ENCODE peak calls at places on chromosomes 12 and 14, in four cellular contexts. K is K562, X is A549, W is HepG2. B is an unnamed sample.
A peak's percentile ranks its signal among the peaks of the same experiment; 100 is the strongest.

GRCh38 chr12:67483871-67484554 is 164.5 kb upstream of the DYRK2 start:
- DNase-seq in K (no peak), X (no peak), W (no peak), B (peak; percentile 19)

GRCh38 chr12:43396671-43397070 is 155.3 kb downstream of the ADAMTS20 start:
- DNase-seq in W (no peak), X (no peak), K (no peak), B (no peak)

GRCh38 chr12:65294863-65295262 is 16.4 kb downstream of the MSRB3 start:
- DNase-seq in W (no peak), X (no peak), K (no peak), B (no peak)

GRCh38 chr12:43180242-43180641 is 371.8 kb downstream of the ADAMTS20 start:
- DNase-seq in W (no peak), X (no peak), K (no peak), B (no peak)

GRCh38 chr12:24562761-24563392 is 386.0 kb downstream of the BCAT1 start:
- DNase-seq in K (no peak), W (no peak), X (peak; percentile 12), B (no peak)

GRCh38 chr12:95202691-95203476 is 14.4 kb downstream of the FGD6 start:
- DNase-seq in K (no peak), X (no peak), W (no peak), B (no peak)

GRCh38 chr12:32863128-32863527 is 33.4 kb downstream of the PKP2 start:
- DNase-seq in W (no peak), K (no peak), X (no peak), B (no peak)

GRCh38 chr12:15146585-15146984 is 74.6 kb downstream of the RERG start:
- DNase-seq in W (no peak), K (no peak), X (no peak), B (no peak)

GRCh38 chr12:74897425-74898211 is 312.0 kb downstream of the KCNC2 start:
- DNase-seq in K (no peak), W (no peak), X (no peak), B (no peak)

GRCh38 chr12:114682920-114683708 is 861 bp downstream of the TBX3 start:
- DNase-seq in X (peak; percentile 49), K (no peak), W (no peak), B (no peak)

GRCh38 chr12:39764944-39765560 is 145.4 kb upstream of the ABCD2 start:
- DNase-seq in X (peak; percentile 28), K (peak; percentile 30), W (peak; percentile 12), B (no peak)

GRCh38 chr12:46492471-46493351 is 120.1 kb upstream of the SLC38A2 start:
- DNase-seq in X (peak; percentile 74), K (no peak), W (peak; percentile 100), B (no peak)

GRCh38 chr14:98162829-98163228 is 1109.2 kb downstream of the BCL11B start:
- DNase-seq in W (no peak), X (no peak), K (no peak), B (no peak)

GRCh38 chr12:27305673-27306504 is 26.7 kb upstream of the BMAL2 start:
- DNase-seq in X (peak; percentile 15), W (peak; percentile 28), K (no peak), B (no peak)

GRCh38 chr14:72545411-72546311 is 348.2 kb downstream of the DPF3 start:
- DNase-seq in W (no peak), X (no peak), K (no peak), B (no peak)

GRCh38 chr12:113955109-113955970 is 10.8 kb downstream of the RBM19 start:
- DNase-seq in K (no peak), X (peak; percentile 73), W (peak; percentile 49), B (no peak)

GRCh38 chr12:75550906-75551305 is 39.5 kb upstream of the KRR1 start:
- DNase-seq in X (no peak), K (no peak), W (no peak), B (no peak)

GRCh38 chr14:34322940-34323418 is 139.1 kb downstream of the SPTSSA start:
- DNase-seq in X (peak; percentile 59), K (peak; percentile 51), W (peak; percentile 87), B (no peak)

GRCh38 chr14:88452231-88452630 is 66.8 kb downstream of the SPATA7 start:
- DNase-seq in X (no peak), K (no peak), W (no peak), B (no peak)

GRCh38 chr14:58944226-58944769 is 244.2 kb upstream of the DAAM1 start:
- DNase-seq in W (no peak), X (no peak), K (no peak), B (no peak)

GRCh38 chr12:57319678-57320469 is 68.9 kb upstream of the STAC3 start:
- DNase-seq in K (peak; percentile 18), W (no peak), X (no peak), B (no peak)

GRCh38 chr14:101918125-101918989 is 46.0 kb upstream of the DYNC1H1 start:
- DNase-seq in K (peak; percentile 17), X (no peak), W (no peak), B (peak; percentile 8)

GRCh38 chr14:71204231-71204630 is 297.0 kb downstream of the PCNX1 start:
- DNase-seq in W (no peak), K (no peak), X (no peak), B (no peak)

GRCh38 chr12:47867496-47867941 is 37.3 kb downstream of the VDR start:
- DNase-seq in X (no peak), W (no peak), K (peak; percentile 71), B (no peak)
- TF ChIP-seq SMC3 in X (no peak), W (no peak), K (no peak), B (no peak)

GRCh38 chr14:81208489-81208888 is 12.3 kb downstream of the GTF2A1 start:
- DNase-seq in W (no peak), K (no peak), X (no peak), B (no peak)
- TF ChIP-seq HDAC2 in W (no peak), K (no peak), X (no peak), B (no peak)

GRCh38 chr14:100150932-100151587 is 8.4 kb downstream of the DEGS2 start:
- DNase-seq in X (no peak), K (no peak), W (no peak), B (no peak)
- TF ChIP-seq SMC3 in X (no peak), K (no peak), W (no peak), B (no peak)

GRCh38 chr14:68508581-68508980 is 284.3 kb downstream of the ZFP36L1 start:
- DNase-seq in X (no peak), K (no peak), W (no peak), B (no peak)

GRCh38 chr14:68509188-68509953 is 283.5 kb downstream of the ZFP36L1 start:
- DNase-seq in K (no peak), W (no peak), X (no peak), B (no peak)

GRCh38 chr14:68506021-68506644 is 286.7 kb downstream of the ZFP36L1 start:
- DNase-seq in K (no peak), W (no peak), X (no peak), B (no peak)

GRCh38 chr14:68506645-68507405 is 286.0 kb downstream of the ZFP36L1 start:
- DNase-seq in W (no peak), X (no peak), K (no peak), B (peak; percentile 96)

GRCh38 chr14:68507544-68508081 is 285.3 kb downstream of the ZFP36L1 start:
- DNase-seq in X (no peak), W (no peak), K (no peak), B (no peak)
- TF ChIP-seq HDAC2 in X (no peak), W (no peak), K (no peak), B (no peak)

GRCh38 chr12:31117203-31118011 is 43.7 kb downstream of the DDX11 start:
- DNase-seq in W (peak; percentile 12), X (peak; percentile 76), K (peak; percentile 80), B (no peak)
- TF ChIP-seq SMC3 in W (no peak), X (peak; percentile 80), K (peak; percentile 49), B (peak; percentile 60)

GRCh38 chr12:91984571-91984970 is 161.1 kb downstream of the BTG1 start:
- DNase-seq in W (no peak), X (no peak), K (no peak), B (no peak)
- TF ChIP-seq HDAC2 in W (no peak), X (no peak), K (no peak), B (no peak)

DNA sequence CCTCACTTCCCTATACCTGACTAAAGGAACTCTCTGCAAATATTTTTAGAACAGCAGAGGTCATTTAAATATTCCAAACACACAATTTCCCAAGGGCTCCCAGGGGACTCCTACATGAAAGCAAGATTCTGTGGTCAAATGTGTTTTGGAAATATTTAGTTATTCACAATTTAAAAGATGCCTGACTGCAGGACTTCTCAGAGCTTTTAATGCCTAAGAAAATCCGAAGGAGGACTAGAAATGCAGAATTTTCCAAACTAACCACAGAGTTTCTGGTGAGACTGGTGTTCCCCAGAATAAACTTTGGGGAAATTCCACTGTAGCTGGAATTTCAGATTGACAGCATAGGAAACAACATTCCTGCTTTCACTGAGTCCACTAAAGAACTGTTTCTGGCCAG is 84.8 kb upstream of the MAP1LC3B2 start:
- DNase-seq in W (no peak), K (no peak), X (no peak), B (no peak)
- TF ChIP-seq SMC3 in W (no peak), K (no peak), X (no peak), B (no peak)

DNA sequence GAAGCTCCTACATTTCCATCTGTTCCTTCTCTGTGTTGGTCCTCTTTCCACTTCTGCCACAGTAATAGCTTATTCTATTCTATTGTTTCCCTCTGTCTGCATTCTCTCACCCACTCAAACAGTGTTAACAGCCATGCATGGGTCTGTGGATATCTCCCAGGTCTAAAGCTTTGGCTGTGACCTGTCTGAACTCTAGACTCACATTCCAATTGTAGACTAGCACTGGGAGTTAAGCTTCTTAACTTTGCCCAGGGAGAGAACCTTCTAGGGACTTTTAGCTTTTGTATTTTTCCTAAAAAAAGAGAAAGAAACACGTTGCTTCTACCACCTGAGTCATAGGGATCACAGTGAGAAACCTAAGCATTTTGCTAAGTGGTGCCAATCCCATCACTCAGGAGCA is 36.7 kb downstream of the PTPRR start:
- DNase-seq in K (no peak), X (no peak), W (no peak), B (no peak)
- TF ChIP-seq HDAC2 in K (no peak), X (no peak), W (no peak), B (no peak)

DNA sequence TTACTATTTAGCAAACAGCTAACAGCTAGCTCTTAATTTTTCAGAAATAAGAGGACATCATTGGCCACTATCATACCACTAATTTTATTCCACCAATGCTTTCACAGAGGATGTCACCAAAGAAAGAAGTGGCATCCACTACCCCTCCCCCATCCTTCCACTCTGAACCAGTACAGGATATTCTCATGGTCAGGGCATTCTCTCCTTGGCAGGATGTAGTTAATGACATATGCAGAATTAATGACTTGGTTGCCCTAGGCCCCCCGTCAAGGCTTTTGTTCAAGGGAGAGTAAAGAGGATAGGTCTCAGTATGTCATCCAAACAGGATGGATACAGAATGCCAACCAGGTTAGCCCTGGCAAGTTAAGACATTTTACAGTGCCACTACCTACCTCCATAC is 18.9 kb upstream of the NUP107 start:
- DNase-seq in W (no peak), K (no peak), X (no peak), B (no peak)
- TF ChIP-seq SMC3 in W (no peak), K (no peak), X (no peak), B (no peak)

GRCh38 chr14:95173518-95173917 is 16.2 kb upstream of the DICER1 start:
- DNase-seq in X (no peak), W (no peak), K (no peak), B (no peak)
- TF ChIP-seq HDAC2 in X (no peak), W (no peak), K (no peak), B (no peak)